ENCODE peak calls at places on chromosome 9, in seven cellular contexts. One of them, this sample, is unnamed.

GRCh38 chr9:130549093-130549735 is 30.2 kb upstream of the FUBP3 start:
- DNase-seq in WTC11: no peak
- DNase-seq in HepG2: peak
- DNase-seq in H1: no peak
- DNase-seq in GM12878: no peak
- DNase-seq in K562: peak
- DNase-seq in HCT116: peak
- DNase-seq in this sample: peak

GRCh38 chr9:7491641-7492040 is 307.9 kb downstream of the DMAC1 start:
- DNase-seq in GM12878: no peak
- DNase-seq in K562: no peak
- DNase-seq in WTC11: no peak
- DNase-seq in H1: no peak
- DNase-seq in HCT116: no peak
- DNase-seq in HepG2: no peak
- DNase-seq in this sample: no peak

GRCh38 chr9:104934686-104935413 is 6.9 kb upstream of the ABCA1 start:
- DNase-seq in GM12878: no peak
- DNase-seq in WTC11: no peak
- DNase-seq in HCT116: no peak
- DNase-seq in H1: no peak
- DNase-seq in K562: no peak
- DNase-seq in HepG2: no peak
- DNase-seq in this sample: no peak

GRCh38 chr9:92097997-92098482 is 17.2 kb downstream of the SPTLC1 start:
- DNase-seq in HepG2: no peak
- DNase-seq in HCT116: peak
- DNase-seq in WTC11: peak
- DNase-seq in GM12878: peak
- DNase-seq in H1: peak
- DNase-seq in K562: no peak
- DNase-seq in this sample: no peak

GRCh38 chr9:4501147-4501507 is 10.9 kb downstream of the SLC1A1 start:
- DNase-seq in WTC11: no peak
- DNase-seq in H1: no peak
- DNase-seq in K562: no peak
- DNase-seq in HCT116: no peak
- DNase-seq in HepG2: no peak
- DNase-seq in GM12878: no peak
- DNase-seq in this sample: no peak

GRCh38 chr9:125541840-125542243 is 165.2 kb downstream of the MAPKAP1 start:
- DNase-seq in HCT116: no peak
- DNase-seq in K562: no peak
- DNase-seq in GM12878: no peak
- DNase-seq in HepG2: no peak
- DNase-seq in WTC11: no peak
- DNase-seq in H1: no peak
- DNase-seq in this sample: no peak

GRCh38 chr9:98740226-98740881 is 31.6 kb upstream of the GABBR2 start:
- DNase-seq in K562: no peak
- DNase-seq in H1: no peak
- DNase-seq in HepG2: no peak
- DNase-seq in GM12878: no peak
- DNase-seq in HCT116: no peak
- DNase-seq in WTC11: no peak
- DNase-seq in this sample: no peak

GRCh38 chr9:127971357-127972315 is 9.2 kb downstream of the EEIG1 start:
- DNase-seq in K562: no peak
- DNase-seq in HepG2: no peak
- DNase-seq in GM12878: no peak
- DNase-seq in WTC11: no peak
- DNase-seq in HCT116: no peak
- DNase-seq in H1: no peak
- DNase-seq in this sample: no peak

GRCh38 chr9:125630436-125630835 is 76.6 kb downstream of the MAPKAP1 start:
- DNase-seq in H1: no peak
- DNase-seq in WTC11: no peak
- DNase-seq in HepG2: no peak
- DNase-seq in HCT116: no peak
- DNase-seq in K562: no peak
- DNase-seq in GM12878: no peak
- DNase-seq in this sample: no peak

GRCh38 chr9:101388507-101388993 is 3.7 kb upstream of the BAAT start:
- DNase-seq in HepG2: peak
- DNase-seq in HCT116: no peak
- DNase-seq in K562: no peak
- DNase-seq in WTC11: no peak
- DNase-seq in GM12878: no peak
- DNase-seq in H1: no peak
- DNase-seq in this sample: no peak

GRCh38 chr9:122382901-122383850 is 12.4 kb downstream of the PTGS1 start:
- DNase-seq in WTC11: no peak
- DNase-seq in HepG2: no peak
- DNase-seq in HCT116: no peak
- DNase-seq in H1: no peak
- DNase-seq in GM12878: no peak
- DNase-seq in K562: no peak
- DNase-seq in this sample: no peak

GRCh38 chr9:93801581-93802284 is 153.4 kb downstream of the BARX1 start:
- DNase-seq in HepG2: no peak
- DNase-seq in K562: no peak
- DNase-seq in H1: no peak
- DNase-seq in GM12878: no peak
- DNase-seq in HCT116: no peak
- DNase-seq in WTC11: no peak
- DNase-seq in this sample: no peak

GRCh38 chr9:89425024-89425805 is 72.7 kb downstream of the SEMA4D start:
- DNase-seq in H1: no peak
- DNase-seq in HepG2: no peak
- DNase-seq in WTC11: no peak
- DNase-seq in HCT116: no peak
- DNase-seq in GM12878: no peak
- DNase-seq in K562: no peak
- DNase-seq in this sample: no peak
- TF ChIP-seq SP1 in H1: no peak
- TF ChIP-seq SP1 in HepG2: no peak
- TF ChIP-seq SP1 in WTC11: no peak
- TF ChIP-seq SP1 in HCT116: no peak
- TF ChIP-seq SP1 in GM12878: no peak
- TF ChIP-seq SP1 in K562: no peak
- TF ChIP-seq SP1 in this sample: no peak

GRCh38 chr9:530681-531080 is 310.8 kb upstream of the DMRT1 start:
- DNase-seq in WTC11: no peak
- DNase-seq in HepG2: no peak
- DNase-seq in GM12878: no peak
- DNase-seq in K562: no peak
- DNase-seq in HCT116: peak
- DNase-seq in H1: no peak
- DNase-seq in this sample: no peak
- TF ChIP-seq SP1 in WTC11: no peak
- TF ChIP-seq SP1 in HepG2: no peak
- TF ChIP-seq SP1 in GM12878: no peak
- TF ChIP-seq SP1 in K562: no peak
- TF ChIP-seq SP1 in HCT116: no peak
- TF ChIP-seq SP1 in H1: no peak
- TF ChIP-seq SP1 in this sample: no peak

GRCh38 chr9:132806723-132807421 is 71.2 kb downstream of the AK8 start:
- DNase-seq in HepG2: no peak
- DNase-seq in WTC11: peak
- DNase-seq in K562: no peak
- DNase-seq in HCT116: no peak
- DNase-seq in H1: peak
- DNase-seq in GM12878: no peak
- DNase-seq in this sample: no peak

GRCh38 chr9:132810314-132810713 is 67.8 kb downstream of the AK8 start:
- DNase-seq in K562: no peak
- DNase-seq in HepG2: no peak
- DNase-seq in H1: no peak
- DNase-seq in GM12878: no peak
- DNase-seq in WTC11: no peak
- DNase-seq in HCT116: no peak
- DNase-seq in this sample: no peak

GRCh38 chr9:132809677-132810076 is 68.4 kb downstream of the AK8 start:
- DNase-seq in K562: no peak
- DNase-seq in WTC11: no peak
- DNase-seq in GM12878: no peak
- DNase-seq in H1: no peak
- DNase-seq in HepG2: no peak
- DNase-seq in HCT116: no peak
- DNase-seq in this sample: no peak

GRCh38 chr9:132806306-132806705 is 71.8 kb downstream of the AK8 start:
- DNase-seq in HepG2: no peak
- DNase-seq in H1: no peak
- DNase-seq in K562: no peak
- DNase-seq in WTC11: no peak
- DNase-seq in HCT116: no peak
- DNase-seq in GM12878: no peak
- DNase-seq in this sample: no peak

GRCh38 chr9:132808645-132809044 is 69.4 kb downstream of the AK8 start:
- DNase-seq in K562: no peak
- DNase-seq in WTC11: no peak
- DNase-seq in HCT116: no peak
- DNase-seq in GM12878: no peak
- DNase-seq in HepG2: no peak
- DNase-seq in H1: no peak
- DNase-seq in this sample: no peak
- TF ChIP-seq SP1 in K562: no peak
- TF ChIP-seq SP1 in WTC11: no peak
- TF ChIP-seq SP1 in HCT116: no peak
- TF ChIP-seq SP1 in GM12878: no peak
- TF ChIP-seq SP1 in HepG2: no peak
- TF ChIP-seq SP1 in H1: no peak
- TF ChIP-seq SP1 in this sample: no peak

GRCh38 chr9:114687034-114687433 is 5.0 kb upstream of the TEX48 start:
- DNase-seq in HepG2: no peak
- DNase-seq in WTC11: no peak
- DNase-seq in GM12878: no peak
- DNase-seq in K562: no peak
- DNase-seq in HCT116: no peak
- DNase-seq in H1: no peak
- DNase-seq in this sample: no peak
- TF ChIP-seq SP1 in HepG2: no peak
- TF ChIP-seq SP1 in WTC11: no peak
- TF ChIP-seq SP1 in GM12878: no peak
- TF ChIP-seq SP1 in K562: no peak
- TF ChIP-seq SP1 in HCT116: no peak
- TF ChIP-seq SP1 in H1: no peak
- TF ChIP-seq SP1 in this sample: no peak

GRCh38 chr9:75185585-75186170 is 97.4 kb downstream of the OSTF1 start:
- DNase-seq in HepG2: peak
- DNase-seq in HCT116: peak
- DNase-seq in WTC11: peak
- DNase-seq in H1: no peak
- DNase-seq in GM12878: no peak
- DNase-seq in K562: peak
- DNase-seq in this sample: peak
- TF ChIP-seq SP1 in HepG2: no peak
- TF ChIP-seq SP1 in HCT116: no peak
- TF ChIP-seq SP1 in WTC11: no peak
- TF ChIP-seq SP1 in H1: no peak
- TF ChIP-seq SP1 in GM12878: no peak
- TF ChIP-seq SP1 in K562: no peak
- TF ChIP-seq SP1 in this sample: no peak

DNA sequence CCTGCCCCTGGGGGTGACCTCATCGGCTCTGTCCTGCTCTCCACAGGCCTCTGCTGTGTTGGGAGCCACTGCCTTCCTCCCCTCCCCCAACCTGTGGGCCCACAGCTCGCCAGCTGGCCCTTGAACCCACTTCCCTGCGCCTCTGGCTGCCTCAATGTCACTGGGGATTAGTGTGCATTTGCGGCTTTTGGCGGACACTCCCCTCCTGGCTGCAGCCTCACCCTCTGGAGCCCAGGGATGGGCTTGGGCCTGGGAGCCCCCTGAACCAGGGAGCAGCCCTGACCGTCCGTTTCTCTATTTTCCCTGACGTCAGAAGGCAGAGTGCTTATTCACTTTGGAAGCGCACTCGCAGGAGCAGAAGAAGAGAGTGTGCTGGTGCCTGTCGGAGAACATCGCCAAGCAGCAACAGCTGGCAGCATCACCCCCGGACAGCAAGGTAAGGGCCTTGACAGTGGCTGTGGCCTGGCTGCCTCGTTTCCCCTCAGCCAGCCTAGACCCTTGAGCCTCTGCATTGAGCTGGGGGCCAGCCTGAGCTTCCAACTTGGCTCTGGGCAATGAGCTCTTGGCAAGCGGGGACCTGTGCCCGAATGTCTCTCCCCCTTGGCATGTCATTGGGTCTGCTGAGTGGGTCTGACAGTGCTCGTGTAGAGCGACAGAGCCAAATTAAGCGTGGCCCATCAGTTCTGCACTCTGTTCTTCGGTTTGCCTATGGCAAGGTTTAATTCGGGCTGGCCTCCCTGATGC is 73.1 kb downstream of the RGS3 start:
- DNase-seq in H1: no peak
- DNase-seq in K562: peak
- DNase-seq in GM12878: no peak
- DNase-seq in HCT116: no peak
- DNase-seq in HepG2: no peak
- DNase-seq in WTC11: no peak
- DNase-seq in this sample: no peak
- TF ChIP-seq SP1 in H1: no peak
- TF ChIP-seq SP1 in K562: no peak
- TF ChIP-seq SP1 in GM12878: no peak
- TF ChIP-seq SP1 in HCT116: no peak
- TF ChIP-seq SP1 in HepG2: no peak
- TF ChIP-seq SP1 in WTC11: no peak
- TF ChIP-seq SP1 in this sample: no peak

This sample was measured in HEK293T.